ENCODE peak calls at places on chromosomes 6 and 20, in six cellular contexts. N, K, Q, J, P and S are unnamed samples.

GRCh38 chr6:100915876-100916275 is 34.7 kb upstream of the ASCC3 start:
- DNase-seq in N (no peak), K (no peak), Q (no peak), J (no peak), P (no peak), S (no peak)

GRCh38 chr6:14435291-14435690 is 317.7 kb downstream of the CD83 start:
- DNase-seq in N (no peak), K (no peak), Q (no peak), J (no peak), P (no peak), S (no peak)

GRCh38 chr6:40894962-40895799 is 143.8 kb downstream of the UNC5CL start:
- DNase-seq in N (peak; percentile 64), K (peak; percentile 56), Q (no peak), J (peak; percentile 59), P (peak; percentile 62), S (peak; percentile 74)

GRCh38 chr6:28981391-28981832 is 23.7 kb downstream of the ZNF311 start:
- DNase-seq in N (peak; percentile 62), K (peak; percentile 80), Q (no peak), J (no peak), P (peak; percentile 73), S (peak; percentile 84)

GRCh38 chr6:83183082-83183828 is 9.8 kb downstream of the PGM3 start:
- DNase-seq in N (peak; percentile 96), K (no peak), Q (no peak), J (peak; percentile 42), P (peak; percentile 97), S (no peak)

GRCh38 chr6:36025932-36026327 is 1.5 kb upstream of the SLC26A8 start:
- DNase-seq in N (peak; percentile 19), K (no peak), Q (no peak), J (no peak), P (peak; percentile 56), S (no peak)

GRCh38 chr6:65819152-65819551 is 112.1 kb upstream of the EYS start:
- DNase-seq in N (no peak), K (no peak), Q (no peak), J (peak; percentile 0), P (no peak), S (no peak)

GRCh38 chr20:48632017-48632824 is 195.6 kb downstream of the PREX1 start:
- DNase-seq in N (no peak), K (no peak), Q (peak; percentile 32), J (no peak), P (no peak), S (no peak)

GRCh38 chr6:108650781-108651180 is 90.1 kb downstream of the FOXO3 start:
- DNase-seq in N (peak; percentile 48), K (no peak), Q (no peak), J (peak; percentile 69), P (peak; percentile 82), S (no peak)

GRCh38 chr20:41701596-41702350 is 83.6 kb upstream of the CHD6 start:
- DNase-seq in N (peak; percentile 17), K (no peak), Q (no peak), J (no peak), P (no peak), S (no peak)

GRCh38 chr20:61056627-61057312 is 195.3 kb upstream of the CDH4 start:
- DNase-seq in N (no peak), K (no peak), Q (no peak), J (no peak), P (no peak), S (no peak)

GRCh38 chr20:37395921-37396519 is 50.1 kb downstream of the SRC start:
- DNase-seq in N (no peak), K (no peak), Q (no peak), J (no peak), P (no peak), S (no peak)

GRCh38 chr6:42339991-42340401 is 111.7 kb downstream of the TRERF1 start:
- DNase-seq in N (no peak), K (no peak), Q (no peak), J (peak; percentile 76), P (no peak), S (no peak)

GRCh38 chr6:27505209-27506027 is 32.5 kb upstream of the ZNF184 start:
- DNase-seq in N (peak; percentile 93), K (no peak), Q (no peak), J (peak; percentile 52), P (peak; percentile 27), S (peak; percentile 88)

GRCh38 chr20:48716541-48716940 is 111.3 kb downstream of the PREX1 start:
- DNase-seq in N (no peak), K (no peak), Q (no peak), J (no peak), P (no peak), S (no peak)

GRCh38 chr20:57801581-57801980 is 91.8 kb upstream of the PMEPA1 start:
- DNase-seq in N (no peak), K (no peak), Q (no peak), J (no peak), P (no peak), S (no peak)

GRCh38 chr6:13573669-13574110 is 711 bp upstream of the SIRT5 start:
- DNase-seq in N (peak; percentile 20), K (peak; percentile 35), Q (no peak), J (peak; percentile 37), P (peak; percentile 38), S (peak; percentile 8)

GRCh38 chr20:23165307-23165750 is 79.2 kb upstream of the CD93 start:
- DNase-seq in N (no peak), K (no peak), Q (no peak), J (no peak), P (no peak), S (no peak)

GRCh38 chr20:35615667-35616464 is at the start of gene SPAG4:
- DNase-seq in N (peak; percentile 38), K (peak; percentile 100), Q (peak; percentile 97), J (peak; percentile 100), P (peak; percentile 100), S (peak; percentile 100)

GRCh38 chr6:98581725-98582124 is 252.6 kb upstream of the POU3F2 start:
- DNase-seq in N (no peak), K (no peak), Q (no peak), J (no peak), P (no peak), S (no peak)

GRCh38 chr6:15621203-15622044 is 41.4 kb downstream of the DTNBP1 start:
- DNase-seq in N (no peak), K (peak; percentile 49), Q (no peak), J (no peak), P (peak; percentile 48), S (no peak)

GRCh38 chr6:15616266-15616665 is 46.6 kb downstream of the DTNBP1 start:
- DNase-seq in N (no peak), K (no peak), Q (no peak), J (no peak), P (no peak), S (no peak)

GRCh38 chr6:15619330-15619729 is 43.5 kb downstream of the DTNBP1 start:
- DNase-seq in N (no peak), K (no peak), Q (no peak), J (no peak), P (no peak), S (no peak)

GRCh38 chr6:15620616-15621015 is 42.2 kb downstream of the DTNBP1 start:
- DNase-seq in N (no peak), K (no peak), Q (no peak), J (no peak), P (no peak), S (no peak)

DNA sequence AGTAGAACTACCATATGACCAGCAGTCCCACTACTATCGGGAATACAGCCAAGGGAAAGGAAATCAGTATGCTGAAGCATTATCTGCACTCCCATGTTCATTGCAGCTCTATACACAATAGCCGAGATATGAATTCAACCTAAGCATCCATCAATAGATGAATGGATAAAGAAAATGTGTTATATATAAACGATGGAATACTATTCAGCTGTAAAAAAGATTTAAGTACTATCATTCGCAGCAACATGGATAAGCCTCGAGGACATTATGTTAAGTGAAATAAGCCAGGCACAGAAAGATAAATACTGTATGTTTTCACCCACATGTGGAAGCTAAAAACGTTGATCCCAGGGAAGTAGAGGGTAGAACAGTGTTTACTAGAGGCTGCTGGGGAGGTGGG is 44.1 kb downstream of the DTNBP1 start:
- DNase-seq in N (no peak), K (no peak), Q (no peak), J (no peak), P (no peak), S (no peak)
- TF ChIP-seq CTCF in N (no peak), K (no peak), Q (no peak), J (no peak), P (no peak), S (no peak)

DNA sequence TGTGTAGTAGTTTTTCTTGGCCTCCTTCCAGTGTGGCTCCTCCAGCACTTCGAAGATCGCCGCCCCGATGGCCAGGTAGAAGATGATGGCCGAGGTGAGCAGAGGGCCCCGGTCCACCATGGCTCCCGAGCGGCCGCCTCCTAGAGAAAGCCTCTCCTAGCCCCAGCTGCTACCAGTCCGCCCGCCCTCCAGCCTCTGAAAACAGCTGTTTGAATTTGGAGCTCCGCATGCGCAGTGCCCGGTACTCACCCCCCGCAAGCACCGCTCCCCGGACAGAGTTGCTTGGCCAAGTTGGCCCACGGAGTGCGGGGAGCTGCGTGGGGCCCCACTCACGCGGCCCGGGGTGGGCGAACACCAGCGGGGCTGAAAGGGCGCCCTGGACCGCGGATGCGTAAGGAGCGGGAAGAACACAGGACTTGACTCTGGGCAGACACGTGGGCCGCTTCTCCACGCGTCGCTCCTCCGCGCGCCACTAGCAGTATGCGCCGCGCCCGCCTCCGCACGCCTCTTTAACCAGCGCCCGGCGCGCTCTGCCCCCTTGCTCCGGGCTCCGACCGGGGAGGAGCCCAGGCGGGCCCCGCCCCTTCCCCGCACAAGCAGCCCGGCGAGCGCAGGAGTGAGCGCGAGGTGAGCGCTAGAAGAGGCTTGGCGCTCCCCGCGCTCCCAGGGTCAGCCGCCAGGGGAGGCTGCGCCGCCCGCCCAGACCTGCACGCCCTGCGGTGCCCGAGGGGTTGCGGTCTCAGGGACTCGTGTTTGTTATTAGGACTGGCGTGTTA is at the start of gene KCNK5:
- DNase-seq in N (no peak), K (peak; percentile 86), Q (peak; percentile 78), J (peak; percentile 87), P (peak; percentile 67), S (peak; percentile 96)
- TF ChIP-seq CTCF in N (no peak), K (peak; percentile 7), Q (peak; percentile 20), J (peak; percentile 79), P (peak; percentile 43), S (peak; percentile 88)

DNA sequence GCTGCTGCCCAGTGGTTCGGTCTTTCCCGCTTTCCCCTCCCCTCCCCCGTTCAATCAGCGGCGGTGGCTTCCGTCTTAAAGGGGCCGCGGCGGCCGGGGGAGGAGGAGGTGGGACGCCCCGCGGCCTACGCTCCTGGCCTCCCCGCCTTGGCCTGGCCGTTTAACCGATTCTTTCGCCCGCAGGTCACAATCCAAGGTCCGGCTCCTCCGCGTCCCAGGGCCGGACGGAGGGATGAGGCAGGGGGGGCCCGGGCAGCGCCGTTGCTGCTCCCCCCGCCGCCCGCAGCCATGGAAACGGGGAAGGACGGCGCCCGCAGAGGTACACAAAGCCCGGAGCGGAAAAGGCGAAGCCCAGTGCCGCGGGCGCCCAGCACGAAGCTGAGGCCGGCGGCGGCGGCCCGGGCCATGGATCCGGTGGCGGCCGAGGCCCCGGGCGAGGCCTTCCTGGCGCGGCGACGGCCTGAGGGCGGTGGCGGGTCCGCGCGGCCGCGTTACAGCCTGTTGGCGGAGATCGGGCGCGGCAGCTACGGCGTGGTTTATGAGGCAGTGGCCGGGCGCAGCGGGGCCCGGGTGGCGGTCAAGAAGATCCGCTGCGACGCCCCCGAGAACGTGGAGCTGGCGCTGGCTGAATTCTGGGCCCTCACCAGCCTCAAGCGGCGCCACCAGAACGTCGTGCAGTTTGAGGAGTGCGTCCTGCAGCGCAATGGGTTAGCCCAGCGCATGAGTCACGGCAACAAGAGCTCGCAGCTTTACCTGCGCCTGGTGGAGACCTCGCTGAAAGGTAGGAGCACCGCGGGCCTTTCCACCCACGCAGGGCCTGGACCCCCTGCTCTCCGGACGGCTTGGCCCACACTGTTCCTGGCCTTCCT is 1.2 kb downstream of the STK35 start:
- DNase-seq in N (peak; percentile 55), K (peak; percentile 89), Q (peak; percentile 96), J (peak; percentile 96), P (peak; percentile 93), S (peak; percentile 74)
- TF ChIP-seq CTCF in N (no peak), K (peak; percentile 2), Q (no peak), J (no peak), P (no peak), S (no peak)

GRCh38 chr6:136208783-136209182 is 41.3 kb downstream of the MTFR2 start:
- DNase-seq in N (no peak), K (no peak), Q (no peak), J (no peak), P (no peak), S (no peak)
- TF ChIP-seq CTCF in N (peak; percentile 26), K (no peak), Q (no peak), J (no peak), P (no peak), S (no peak)